ENCODE peak calls at places on chromosomes 1 and 21, in seven cellular contexts. Q is neural crest cell; G is NCI-H2081; E is LHCN-M2; Z is GM13977; P is activated T-cell treated with anti-CD3 and anti-CD28 coated beads, Interleukin-2, amount 50 U/mL, for 72 hours; X is iris pigment epithelial cell. C is an unnamed sample.
A peak's percentile ranks its signal among the peaks of the same experiment; 100 is the strongest.

GRCh38 chr1:156410740-156411139 is 41.7 kb downstream of the RHBG start:
- DNase-seq in E (no peak), G (no peak), Q (no peak), Z (no peak), P (no peak), X (no peak), C (no peak)

GRCh38 chr21:27110956-27111355 is 144.1 kb upstream of the ADAMTS5 start:
- DNase-seq in P (no peak), G (no peak), X (no peak), Q (no peak), Z (no peak), E (no peak), C (no peak)

GRCh38 chr1:53025034-53025777 is 36.8 kb upstream of the PODN start:
- DNase-seq in Q (no peak), Z (no peak), G (no peak), X (peak; percentile 90), E (peak; percentile 78), P (no peak), C (no peak)

GRCh38 chr1:111032295-111032897 is 68.7 kb upstream of the LRIF1 start:
- DNase-seq in E (peak; percentile 41), X (peak; percentile 19), Z (peak; percentile 37), Q (peak; percentile 25), G (peak; percentile 27), P (peak; percentile 35), C (no peak)

GRCh38 chr1:86542626-86543025 is 4.3 kb upstream of the CLCA4 start:
- DNase-seq in G (no peak), Z (no peak), X (peak; percentile 7), Q (no peak), P (no peak), E (peak; percentile 5), C (no peak)

GRCh38 chr1:29542476-29543015 is 306.2 kb downstream of the PTPRU start:
- DNase-seq in E (no peak), G (peak; percentile 92), Z (no peak), Q (no peak), X (no peak), P (no peak), C (no peak)

GRCh38 chr21:38721983-38722382 is 83.7 kb upstream of the ETS2 start:
- DNase-seq in Z (no peak), Q (no peak), E (no peak), G (no peak), X (peak; percentile 79), P (no peak), C (no peak)

GRCh38 chr1:93641527-93641926 is 40.1 kb downstream of the BCAR3 start:
- DNase-seq in P (no peak), Q (no peak), E (no peak), Z (no peak), X (peak; percentile 78), G (no peak), C (no peak)

GRCh38 chr1:63277195-63278192 is 44.9 kb upstream of the FOXD3 start:
- DNase-seq in E (no peak), Q (no peak), X (no peak), P (no peak), Z (no peak), G (no peak), C (no peak)

GRCh38 chr21:42830456-42831455 is 48.6 kb downstream of the WDR4 start:
- DNase-seq in Z (no peak), E (no peak), X (no peak), P (peak; percentile 14), G (no peak), Q (no peak), C (no peak)

C was measured in 8988T.